ENCODE peak calls at places on chromosomes 12 and 14, in six cellular contexts. M is GM12878, Y is K562, I is H1, A is HCT116, O is SK-N-SH. J is an unnamed sample.

GRCh38 chr14:103676881-103677675 is 38.2 kb downstream of the XRCC3 start:
- DNase-seq in M (no peak), Y (no peak), I (no peak), A (no peak), O (no peak), J (no peak)

GRCh38 chr12:130049666-130050065 is 112.6 kb upstream of the FZD10 start:
- DNase-seq in M (no peak), Y (no peak), I (no peak), A (no peak), O (no peak), J (no peak)

GRCh38 chr12:97306121-97306520 is 156.5 kb upstream of the RMST start:
- DNase-seq in M (peak; percentile 53), Y (no peak), I (no peak), A (no peak), O (no peak), J (no peak)

GRCh38 chr12:42129595-42130204 is 15.0 kb downstream of the GXYLT1 start:
- DNase-seq in M (no peak), Y (no peak), I (no peak), A (peak; percentile 61), O (peak; percentile 54), J (peak; percentile 84)

GRCh38 chr12:12217018-12217359 is 49.9 kb downstream of the LRP6 start:
- DNase-seq in M (no peak), Y (no peak), I (no peak), A (no peak), O (no peak), J (no peak)

GRCh38 chr14:69712217-69712565 is 54.8 kb upstream of the SRSF5 start:
- DNase-seq in M (no peak), Y (no peak), I (no peak), A (no peak), O (no peak), J (no peak)

GRCh38 chr12:46402451-46402850 is 29.9 kb upstream of the SLC38A2 start:
- DNase-seq in M (no peak), Y (no peak), I (no peak), A (no peak), O (no peak), J (no peak)

GRCh38 chr12:116266631-116267349 is 10.7 kb downstream of the MED13L start:
- DNase-seq in M (no peak), Y (no peak), I (no peak), A (no peak), O (no peak), J (no peak)

GRCh38 chr12:57096748-57097553 is 8.0 kb downstream of the NAB2 start:
- DNase-seq in M (no peak), Y (peak; percentile 7), I (no peak), A (no peak), O (peak; percentile 34), J (no peak)

GRCh38 chr12:131422744-131423143 is 288.1 kb upstream of the SFSWAP start:
- DNase-seq in M (no peak), Y (no peak), I (no peak), A (no peak), O (peak; percentile 39), J (no peak)

GRCh38 chr12:92574046-92574783 is 128.6 kb upstream of the PLEKHG7 start:
- DNase-seq in M (no peak), Y (no peak), I (no peak), A (peak; percentile 27), O (no peak), J (no peak)

GRCh38 chr14:64117671-64118402 is 176.3 kb downstream of the ESR2 start:
- DNase-seq in M (no peak), Y (no peak), I (no peak), A (no peak), O (no peak), J (peak; percentile 32)

GRCh38 chr12:53726342-53726741 is 910 bp downstream of the CALCOCO1 start:
- DNase-seq in M (no peak), Y (peak; percentile 42), I (no peak), A (no peak), O (no peak), J (no peak)
- TF ChIP-seq JUND in M (no peak), Y (no peak), I (no peak), A (no peak), O (no peak), J (no peak)

DNA sequence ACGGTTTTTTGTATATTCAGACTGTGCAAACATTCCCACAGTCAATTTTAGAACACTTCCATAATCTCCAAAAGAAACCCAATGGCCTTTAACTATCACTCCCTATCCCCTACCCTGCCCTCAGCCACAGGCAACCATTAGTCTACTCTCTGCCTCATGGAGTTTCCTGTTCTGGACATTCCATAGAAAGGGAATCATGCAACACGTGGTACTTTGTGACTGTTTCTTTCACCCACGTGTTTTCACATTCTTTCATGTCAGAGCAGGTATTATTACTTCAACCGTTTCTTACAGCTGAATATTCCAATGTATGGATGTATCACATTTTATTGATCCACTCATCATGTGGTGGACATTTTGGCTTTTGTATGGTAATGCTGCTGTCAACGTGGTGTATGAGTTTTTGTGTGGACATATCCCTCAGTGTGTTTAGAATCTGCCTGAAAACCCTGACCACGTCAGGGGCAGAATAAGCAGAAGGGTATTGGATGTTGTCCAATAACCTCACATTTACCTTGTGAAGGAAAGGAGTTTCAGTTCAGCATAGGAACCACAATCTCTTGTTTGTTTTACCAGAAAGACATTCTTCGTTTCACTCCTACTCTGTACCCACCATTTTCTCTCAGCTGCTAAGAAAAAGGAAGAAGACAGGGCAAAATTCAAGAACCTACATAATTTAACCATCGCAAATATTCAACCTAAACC is 107.5 kb upstream of the DYRK2 start:
- DNase-seq in M (peak; percentile 23), Y (no peak), I (no peak), A (no peak), O (no peak), J (no peak)
- TF ChIP-seq JUND in M (no peak), Y (no peak), I (no peak), A (no peak), O (no peak), J (no peak)

GRCh38 chr14:92502541-92503286 is 10.9 kb upstream of the RIN3 start:
- DNase-seq in M (no peak), Y (no peak), I (no peak), A (no peak), O (no peak), J (no peak)

GRCh38 chr14:92501891-92502351 is 11.7 kb upstream of the RIN3 start:
- DNase-seq in M (no peak), Y (no peak), I (no peak), A (no peak), O (no peak), J (no peak)

GRCh38 chr14:92506230-92506629 is 7.4 kb upstream of the RIN3 start:
- DNase-seq in M (no peak), Y (no peak), I (no peak), A (no peak), O (no peak), J (no peak)

GRCh38 chr14:92505826-92506225 is 7.8 kb upstream of the RIN3 start:
- DNase-seq in M (no peak), Y (no peak), I (no peak), A (no peak), O (no peak), J (no peak)

DNA sequence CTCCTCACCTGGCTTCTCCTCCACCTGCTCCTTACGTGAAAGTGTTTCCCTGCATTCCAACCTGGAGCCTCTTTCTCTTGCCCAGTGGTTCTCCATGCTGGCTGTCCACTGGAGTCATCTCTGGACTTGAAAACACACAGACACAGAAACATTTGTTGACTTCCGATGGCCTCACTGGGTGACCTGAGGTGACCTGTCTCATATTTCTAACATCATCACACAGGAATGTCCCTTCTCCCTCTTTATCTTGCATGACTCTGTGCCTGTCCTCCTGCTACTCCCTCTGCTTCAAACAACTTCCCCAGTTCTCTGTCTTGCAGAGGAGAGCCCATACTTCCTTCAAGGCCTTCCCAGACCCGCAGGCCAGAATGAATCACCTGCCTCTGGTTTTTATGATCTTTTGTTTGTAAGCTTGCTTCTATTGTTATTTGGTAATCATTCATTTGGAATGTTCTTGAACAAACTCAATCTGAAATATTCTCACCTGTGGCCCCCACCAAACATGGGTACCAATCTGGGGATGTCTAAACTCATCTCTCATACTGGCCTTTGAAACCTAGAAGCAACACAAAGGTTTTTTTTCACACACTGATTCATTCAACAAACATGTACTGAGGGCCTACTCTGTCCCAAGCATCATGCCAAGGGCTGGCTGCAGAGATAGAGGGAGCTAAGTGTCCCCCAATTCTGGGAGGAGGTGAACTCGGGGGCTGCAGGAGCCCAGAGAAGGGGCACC is 9.7 kb upstream of the RIN3 start:
- DNase-seq in M (no peak), Y (no peak), I (no peak), A (peak; percentile 88), O (no peak), J (peak; percentile 26)
- TF ChIP-seq JUND in M (no peak), Y (peak; percentile 80), I (no peak), A (no peak), O (peak; percentile 76), J (no peak)

GRCh38 chr12:103640831-103641230 is 53.8 kb downstream of the STAB2 start:
- DNase-seq in M (peak; percentile 12), Y (no peak), I (no peak), A (no peak), O (no peak), J (no peak)
- TF ChIP-seq JUND in M (no peak), Y (no peak), I (no peak), A (no peak), O (no peak), J (no peak)

GRCh38 chr14:53571990-53572389 is 384.6 kb downstream of the BMP4 start:
- DNase-seq in M (no peak), Y (no peak), I (peak; percentile 13), A (no peak), O (peak; percentile 44), J (no peak)

GRCh38 chr14:53567236-53567785 is 389.3 kb downstream of the BMP4 start:
- DNase-seq in M (no peak), Y (no peak), I (peak; percentile 7), A (no peak), O (no peak), J (no peak)

GRCh38 chr14:53570411-53571387 is 385.9 kb downstream of the BMP4 start:
- DNase-seq in M (peak; percentile 69), Y (no peak), I (no peak), A (no peak), O (no peak), J (no peak)

GRCh38 chr14:53569471-53569870 is 387.2 kb downstream of the BMP4 start:
- DNase-seq in M (no peak), Y (no peak), I (no peak), A (no peak), O (no peak), J (no peak)

DNA sequence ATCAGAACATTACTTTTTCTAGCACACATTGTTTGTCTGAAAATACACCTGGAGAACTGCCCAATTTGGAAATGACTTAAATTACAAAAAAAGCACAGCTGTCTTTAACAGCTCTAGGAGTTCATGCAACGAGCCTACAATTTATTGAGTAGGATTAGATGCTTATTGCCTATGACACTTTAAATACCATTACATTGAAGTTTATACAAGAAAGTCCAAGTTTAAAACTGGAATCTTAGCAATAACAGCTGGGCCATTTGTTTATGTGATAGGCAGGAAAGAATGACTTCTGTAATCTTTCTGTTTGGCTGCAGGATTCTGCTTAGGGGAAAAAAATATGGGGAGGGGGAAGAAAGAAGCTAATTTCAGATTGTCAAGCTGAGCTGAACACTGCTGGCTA is 385.0 kb downstream of the BMP4 start:
- DNase-seq in M (no peak), Y (no peak), I (no peak), A (no peak), O (no peak), J (no peak)
- TF ChIP-seq JUND in M (no peak), Y (no peak), I (no peak), A (no peak), O (no peak), J (no peak)

GRCh38 chr12:88510841-88511240 is 69.4 kb downstream of the KITLG start:
- DNase-seq in M (no peak), Y (no peak), I (no peak), A (no peak), O (no peak), J (no peak)
- TF ChIP-seq JUND in M (no peak), Y (no peak), I (no peak), A (no peak), O (no peak), J (no peak)

J was measured in T47D.